ENCODE peak calls at places on chromosomes 12 and 14, in ten cellular contexts. One of them, this sample, is unnamed.

GRCh38 chr12:120666577-120667390 is 20.2 kb upstream of the MLEC start:
- DNase-seq in left cardiac atrium: no peak
- DNase-seq in H7: peak
- DNase-seq in D341Med: no peak
- DNase-seq in GM03348: no peak
- DNase-seq in AG20443: no peak
- DNase-seq in foreskin fibroblast: no peak
- DNase-seq in activated naive CD4-positive, alpha-beta T cell: no peak
- DNase-seq in GM12892: no peak
- DNase-seq in glomerular endothelial cell: no peak
- DNase-seq in this sample: peak

GRCh38 chr12:115916910-115917668 is 360.4 kb downstream of the MED13L start:
- DNase-seq in left cardiac atrium: peak
- DNase-seq in H7: peak
- DNase-seq in D341Med: peak
- DNase-seq in GM03348: peak
- DNase-seq in AG20443: peak
- DNase-seq in foreskin fibroblast: peak
- DNase-seq in activated naive CD4-positive, alpha-beta T cell: peak
- DNase-seq in GM12892: peak
- DNase-seq in glomerular endothelial cell: no peak
- DNase-seq in this sample: peak

GRCh38 chr14:92122761-92123160 is 992 bp downstream of the CPSF2 start:
- DNase-seq in left cardiac atrium: no peak
- DNase-seq in H7: no peak
- DNase-seq in D341Med: no peak
- DNase-seq in GM03348: peak
- DNase-seq in AG20443: peak
- DNase-seq in foreskin fibroblast: no peak
- DNase-seq in activated naive CD4-positive, alpha-beta T cell: no peak
- DNase-seq in GM12892: peak
- DNase-seq in glomerular endothelial cell: no peak
- DNase-seq in this sample: no peak

GRCh38 chr14:68841030-68841809 is 48.4 kb upstream of the ZFP36L1 start:
- DNase-seq in left cardiac atrium: no peak
- DNase-seq in H7: no peak
- DNase-seq in D341Med: no peak
- DNase-seq in GM03348: peak
- DNase-seq in AG20443: no peak
- DNase-seq in foreskin fibroblast: peak
- DNase-seq in activated naive CD4-positive, alpha-beta T cell: no peak
- DNase-seq in GM12892: no peak
- DNase-seq in glomerular endothelial cell: no peak
- DNase-seq in this sample: no peak

GRCh38 chr14:68687746-68688145 is 105.1 kb downstream of the ZFP36L1 start:
- DNase-seq in left cardiac atrium: no peak
- DNase-seq in H7: no peak
- DNase-seq in D341Med: no peak
- DNase-seq in GM03348: peak
- DNase-seq in AG20443: peak
- DNase-seq in foreskin fibroblast: peak
- DNase-seq in activated naive CD4-positive, alpha-beta T cell: no peak
- DNase-seq in GM12892: no peak
- DNase-seq in glomerular endothelial cell: no peak
- DNase-seq in this sample: no peak

GRCh38 chr12:95848575-95849388 is 10.0 kb upstream of the SNRPF start:
- DNase-seq in left cardiac atrium: no peak
- DNase-seq in H7: peak
- DNase-seq in D341Med: no peak
- DNase-seq in GM03348: peak
- DNase-seq in AG20443: peak
- DNase-seq in foreskin fibroblast: peak
- DNase-seq in activated naive CD4-positive, alpha-beta T cell: no peak
- DNase-seq in GM12892: no peak
- DNase-seq in glomerular endothelial cell: no peak
- DNase-seq in this sample: no peak

GRCh38 chr12:3171195-3171591 is 94.0 kb downstream of the TSPAN9 start:
- DNase-seq in left cardiac atrium: no peak
- DNase-seq in H7: no peak
- DNase-seq in D341Med: no peak
- DNase-seq in GM03348: no peak
- DNase-seq in AG20443: no peak
- DNase-seq in foreskin fibroblast: no peak
- DNase-seq in activated naive CD4-positive, alpha-beta T cell: no peak
- DNase-seq in GM12892: no peak
- DNase-seq in glomerular endothelial cell: no peak
- DNase-seq in this sample: no peak

GRCh38 chr12:56188116-56188785 is 1.0 kb downstream of the SMARCC2 start:
- DNase-seq in left cardiac atrium: no peak
- DNase-seq in H7: no peak
- DNase-seq in D341Med: no peak
- DNase-seq in GM03348: peak
- DNase-seq in AG20443: no peak
- DNase-seq in foreskin fibroblast: no peak
- DNase-seq in activated naive CD4-positive, alpha-beta T cell: no peak
- DNase-seq in GM12892: no peak
- DNase-seq in glomerular endothelial cell: no peak
- DNase-seq in this sample: no peak

GRCh38 chr12:82361461-82361915 is 3.2 kb downstream of the METTL25 start:
- DNase-seq in left cardiac atrium: no peak
- DNase-seq in H7: no peak
- DNase-seq in D341Med: no peak
- DNase-seq in GM03348: no peak
- DNase-seq in AG20443: no peak
- DNase-seq in foreskin fibroblast: no peak
- DNase-seq in activated naive CD4-positive, alpha-beta T cell: no peak
- DNase-seq in GM12892: no peak
- DNase-seq in glomerular endothelial cell: no peak
- DNase-seq in this sample: peak

GRCh38 chr12:53103860-53104305 is 597 bp downstream of the SOAT2 start:
- DNase-seq in left cardiac atrium: no peak
- DNase-seq in H7: no peak
- DNase-seq in D341Med: no peak
- DNase-seq in GM03348: no peak
- DNase-seq in AG20443: no peak
- DNase-seq in foreskin fibroblast: no peak
- DNase-seq in activated naive CD4-positive, alpha-beta T cell: no peak
- DNase-seq in GM12892: no peak
- DNase-seq in glomerular endothelial cell: no peak
- DNase-seq in this sample: no peak

GRCh38 chr12:83665755-83666154 is 979.0 kb downstream of the TMTC2 start:
- DNase-seq in left cardiac atrium: no peak
- DNase-seq in H7: no peak
- DNase-seq in D341Med: no peak
- DNase-seq in GM03348: no peak
- DNase-seq in AG20443: no peak
- DNase-seq in foreskin fibroblast: no peak
- DNase-seq in activated naive CD4-positive, alpha-beta T cell: no peak
- DNase-seq in GM12892: no peak
- DNase-seq in glomerular endothelial cell: no peak
- DNase-seq in this sample: no peak

GRCh38 chr14:94142247-94142646 is 12.8 kb upstream of the IFI27L2 start:
- DNase-seq in left cardiac atrium: no peak
- DNase-seq in H7: no peak
- DNase-seq in D341Med: no peak
- DNase-seq in GM03348: no peak
- DNase-seq in AG20443: no peak
- DNase-seq in foreskin fibroblast: no peak
- DNase-seq in activated naive CD4-positive, alpha-beta T cell: no peak
- DNase-seq in GM12892: no peak
- DNase-seq in glomerular endothelial cell: no peak
- DNase-seq in this sample: no peak

This sample was measured in WTC11.